ENCODE peak calls at places on chromosomes 12 and 14, in eight cellular contexts. S is stimulated activated CD4-positive, alpha-beta T cell treated with anti-CD3 and anti-CD28 coated beads, TNF-alpha, amount 100 ng/mL, for 4 hours; Z is NB4; B is trophoblast cell; P is T follicular helper cell; M is Jurkat, Clone E6-1; L is ACHN; J is B cell. D is an unnamed sample.

GRCh38 chr12:40898505-40898904 is 206.3 kb downstream of the CNTN1 start:
- DNase-seq in M (no peak), Z (no peak), B (no peak), S (no peak), P (no peak), J (no peak), L (no peak), D (no peak)

GRCh38 chr12:101839324-101840283 is 8.8 kb upstream of the GNPTAB start:
- DNase-seq in M (peak; percentile 69), J (peak; percentile 55), P (peak; percentile 65), Z (peak; percentile 79), B (peak; percentile 21), S (peak; percentile 64), L (peak; percentile 81), D (peak; percentile 68)

GRCh38 chr14:92103363-92103762 is 3.0 kb downstream of the ATXN3 start:
- DNase-seq in M (no peak), L (no peak), P (no peak), B (no peak), S (no peak), Z (no peak), J (no peak), D (no peak)

GRCh38 chr12:20367731-20368652 is at the start of gene PDE3A:
- DNase-seq in S (no peak), B (no peak), Z (peak; percentile 91), M (no peak), J (no peak), L (peak; percentile 80), P (no peak), D (no peak)

GRCh38 chr14:90522585-90523191 is 125.9 kb downstream of the CALM1 start:
- DNase-seq in S (no peak), Z (peak; percentile 50), L (peak; percentile 70), J (no peak), B (no peak), M (no peak), P (no peak), D (no peak)

GRCh38 chr14:102209224-102209966 is 69.7 kb downstream of the WDR20 start:
- DNase-seq in J (no peak), M (no peak), P (no peak), S (no peak), B (peak; percentile 18), L (peak; percentile 42), Z (no peak), D (no peak)

GRCh38 chr12:106193404-106194215 is 54.2 kb downstream of the CKAP4 start:
- DNase-seq in S (no peak), Z (no peak), M (no peak), P (no peak), J (no peak), L (no peak), B (no peak), D (no peak)

GRCh38 chr14:88333036-88333435 is 10.0 kb upstream of the KCNK10 start:
- DNase-seq in S (no peak), B (no peak), J (no peak), Z (no peak), L (no peak), M (no peak), P (no peak), D (no peak)

GRCh38 chr14:22668417-22668816 is 24.3 kb upstream of the OR6J1 start:
- DNase-seq in M (no peak), S (no peak), J (no peak), B (no peak), P (no peak), Z (no peak), L (no peak), D (no peak)

GRCh38 chr12:46153267-46153872 is 115.5 kb downstream of the SLC38A1 start:
- DNase-seq in B (no peak), M (peak; percentile 10), S (no peak), Z (peak; percentile 50), J (peak; percentile 10), P (no peak), L (peak; percentile 59), D (no peak)

GRCh38 chr14:84162658-84163057 is 1367.3 kb upstream of the FLRT2 start:
- DNase-seq in S (no peak), L (no peak), B (no peak), P (no peak), M (no peak), Z (no peak), J (no peak), D (no peak)

D was measured in effector memory CD8-positive, alpha-beta T cell.